ENCODE peak calls at places on chromosomes 11 and 22, in six cellular contexts. Y, N, X, I, C and W are unnamed samples.

GRCh38 chr22:44330188-44330726 is 17.5 kb upstream of the SHISAL1 start:
- DNase-seq in X (no peak), I (no peak), C (no peak), N (no peak), Y (no peak), W (no peak)

GRCh38 chr11:103923473-103923931 is 112.9 kb upstream of the DDI1 start:
- DNase-seq in I (no peak), Y (no peak), X (no peak), N (peak), C (no peak), W (no peak)

GRCh38 chr11:12087075-12087775 is 23.2 kb upstream of the MICAL2 start:
- DNase-seq in I (no peak), C (no peak), X (no peak), Y (peak), N (peak), W (no peak)

GRCh38 chr11:81112718-81113117 is 1620.9 kb downstream of the FAM181B start:
- DNase-seq in X (no peak), N (no peak), I (no peak), C (no peak), Y (no peak), W (no peak)

GRCh38 chr22:50247748-50248147 is 2.9 kb upstream of the TUBGCP6 start:
- DNase-seq in I (peak), X (no peak), N (no peak), C (peak), Y (no peak), W (no peak)

GRCh38 chr22:19663286-19663815 is 51.0 kb upstream of the SEPTIN5 start:
- DNase-seq in X (no peak), N (peak), C (peak), I (peak), Y (no peak), W (peak)

GRCh38 chr11:128544625-128545024 is 42.7 kb downstream of the ETS1 start:
- DNase-seq in N (no peak), I (no peak), C (no peak), X (no peak), Y (no peak), W (peak)

GRCh38 chr11:35529971-35530495 is 4.6 kb upstream of the PAMR1 start:
- DNase-seq in I (no peak), N (peak), C (no peak), X (no peak), Y (no peak), W (no peak)

GRCh38 chr11:2378527-2379210 is 1.6 kb downstream of the CD81 start:
- DNase-seq in C (no peak), Y (no peak), X (no peak), N (no peak), I (peak), W (no peak)

GRCh38 chr22:29083576-29084566 is 11.0 kb downstream of the KREMEN1 start:
- DNase-seq in N (no peak), Y (no peak), C (no peak), I (no peak), X (no peak), W (no peak)

GRCh38 chr22:44182591-44183588 is 2.2 kb downstream of the PARVG start:
- DNase-seq in N (no peak), C (peak), X (no peak), I (peak), Y (peak), W (no peak)

GRCh38 chr11:97770570-97770969 is 1250.2 kb upstream of the CNTN5 start:
- DNase-seq in C (no peak), X (no peak), N (no peak), I (no peak), Y (no peak), W (no peak)

GRCh38 chr11:67354314-67355022 is 1.1 kb upstream of the POLD4 start:
- DNase-seq in X (peak), N (peak), C (peak), Y (no peak), I (peak), W (no peak)

GRCh38 chr22:21952586-21953571 is at the start of gene PPM1F:
- DNase-seq in X (peak), Y (peak), N (peak), I (peak), C (peak), W (peak)

GRCh38 chr11:64581057-64581523 is 9.9 kb upstream of the SLC22A12 start:
- DNase-seq in Y (no peak), C (no peak), X (no peak), I (peak), N (no peak), W (no peak)

GRCh38 chr11:83464181-83464580 is 178.0 kb upstream of the CCDC90B start:
- DNase-seq in I (no peak), C (no peak), N (no peak), X (no peak), Y (no peak), W (no peak)

GRCh38 chr11:61477734-61478148 is 30.8 kb upstream of the LRRC10B start:
- DNase-seq in Y (peak), N (peak), X (peak), I (peak), C (peak), W (peak)

GRCh38 chr11:25961539-25961938 is 370.4 kb upstream of the ANO3 start:
- DNase-seq in Y (no peak), C (no peak), I (no peak), X (peak), N (no peak), W (no peak)

GRCh38 chr11:96204366-96204659 is 138.7 kb downstream of the MAML2 start:
- DNase-seq in Y (no peak), I (no peak), N (no peak), X (no peak), C (no peak), W (no peak)

GRCh38 chr11:77303328-77303727 is 1.8 kb upstream of the GDPD4 start:
- DNase-seq in Y (no peak), C (no peak), N (no peak), I (no peak), X (no peak), W (no peak)

GRCh38 chr11:7421136-7421535 is 64.2 kb upstream of the OLFML1 start:
- DNase-seq in C (no peak), N (no peak), Y (no peak), I (no peak), X (no peak), W (no peak)

GRCh38 chr11:78230161-78230877 is 41.6 kb downstream of the USP35 start:
- DNase-seq in X (no peak), Y (no peak), N (no peak), I (no peak), C (no peak), W (no peak)

GRCh38 chr11:125390949-125391348 is 105.1 kb downstream of the FEZ1 start:
- DNase-seq in Y (no peak), C (no peak), I (no peak), X (no peak), N (no peak), W (no peak)

GRCh38 chr11:134742228-134742612 is 330.2 kb upstream of the B3GAT1 start:
- DNase-seq in I (no peak), N (no peak), X (no peak), Y (peak), C (no peak), W (no peak)

GRCh38 chr11:9222654-9223053 is 42.5 kb downstream of the DENND5A start:
- DNase-seq in N (no peak), C (no peak), X (no peak), I (no peak), Y (no peak), W (no peak)

GRCh38 chr11:74371269-74372039 is 26.8 kb downstream of the PGM2L1 start:
- DNase-seq in N (peak), Y (no peak), I (no peak), C (no peak), X (no peak), W (peak)

GRCh38 chr22:29842740-29843139 is 4.7 kb upstream of the ASCC2 start:
- DNase-seq in Y (no peak), X (no peak), C (no peak), I (no peak), N (peak), W (no peak)